ENCODE peak calls at places on chromosomes 11 and 22, in nine cellular contexts. X is Karpas-422, H is neuronal stem cell, O is IMR-90, S is GM12878, U is fibroblast of lung, W is endothelial cell of umbilical vein, K is H9, V is astrocyte. R is an unnamed sample.
A peak's percentile ranks its signal among the peaks of the same experiment; 100 is the strongest.

GRCh38 chr11:78079232-78080083 is at the start of gene NDUFC2:
- DNase-seq in X (peak; percentile 90), K (peak; percentile 70), V (peak; percentile 75), H (peak; percentile 64), W (peak; percentile 85), U (peak; percentile 85), S (peak; percentile 39), O (peak; percentile 85), R (peak; percentile 93)

GRCh38 chr11:107824668-107825369 is 33.8 kb downstream of the SLC35F2 start:
- DNase-seq in S (no peak), O (peak; percentile 38), W (no peak), H (no peak), V (peak; percentile 61), X (peak; percentile 86), U (peak; percentile 73), K (no peak), R (no peak)

GRCh38 chr22:23841292-23841691 is 2.5 kb upstream of the DERL3 start:
- DNase-seq in K (no peak), X (no peak), O (no peak), S (no peak), H (no peak), W (no peak), U (no peak), V (no peak), R (peak; percentile 65)

GRCh38 chr11:119361961-119362725 is 15.6 kb upstream of the MFRP start:
- DNase-seq in O (no peak), S (no peak), V (no peak), W (no peak), H (no peak), U (no peak), K (no peak), X (no peak), R (peak; percentile 5)

GRCh38 chr22:40203568-40203967 is 25.8 kb downstream of the TNRC6B start:
- DNase-seq in W (no peak), X (peak; percentile 68), V (no peak), S (no peak), O (peak; percentile 38), K (no peak), H (no peak), U (no peak), R (no peak)

GRCh38 chr11:27201454-27202302 is 161.1 kb downstream of the BBOX1 start:
- DNase-seq in S (no peak), V (peak; percentile 85), O (peak; percentile 48), H (no peak), U (peak; percentile 88), X (no peak), W (no peak), K (no peak), R (peak; percentile 93)

GRCh38 chr22:45621836-45622600 is 49.6 kb upstream of the ATXN10 start:
- DNase-seq in O (no peak), H (no peak), U (no peak), V (no peak), X (no peak), K (no peak), W (no peak), S (no peak), R (no peak)

GRCh38 chr11:82682003-82682751 is 51.5 kb downstream of the FAM181B start:
- DNase-seq in S (peak; percentile 9), O (peak; percentile 75), X (peak; percentile 95), U (peak; percentile 63), K (peak; percentile 45), W (peak; percentile 61), V (peak; percentile 54), H (peak; percentile 40), R (no peak)

GRCh38 chr11:79971255-79971654 is 530.4 kb upstream of the TENM4 start:
- DNase-seq in H (no peak), X (no peak), S (no peak), O (no peak), V (no peak), U (no peak), W (no peak), K (no peak), R (no peak)

GRCh38 chr22:17109976-17110375 is 11.2 kb downstream of the TMEM121B start:
- DNase-seq in V (no peak), K (no peak), X (no peak), H (no peak), S (no peak), W (no peak), U (no peak), O (no peak), R (no peak)

GRCh38 chr22:17109113-17109865 is 11.9 kb downstream of the TMEM121B start:
- DNase-seq in K (no peak), W (no peak), U (no peak), S (no peak), X (no peak), O (no peak), H (no peak), V (no peak), R (no peak)

GRCh38 chr22:17112491-17113042 is 8.6 kb downstream of the TMEM121B start:
- DNase-seq in H (no peak), V (no peak), O (no peak), W (no peak), X (no peak), S (no peak), K (no peak), U (no peak), R (no peak)

GRCh38 chr22:17108256-17109112 is 12.7 kb downstream of the TMEM121B start:
- DNase-seq in X (no peak), O (no peak), W (no peak), K (no peak), S (no peak), U (no peak), H (no peak), V (no peak), R (peak; percentile 75)

GRCh38 chr22:17110791-17111550 is 10.2 kb downstream of the TMEM121B start:
- DNase-seq in U (no peak), O (no peak), W (no peak), X (no peak), V (no peak), K (no peak), H (no peak), S (no peak), R (no peak)
- H3K9ac ChIP-seq in U (no peak overlapping the region), O (no peak overlapping the region), W (no peak overlapping the region), X (no peak overlapping the region), V (no peak overlapping the region), K (no peak overlapping the region), H (no peak overlapping the region), S (no peak overlapping the region), R (no peak overlapping the region)

DNA sequence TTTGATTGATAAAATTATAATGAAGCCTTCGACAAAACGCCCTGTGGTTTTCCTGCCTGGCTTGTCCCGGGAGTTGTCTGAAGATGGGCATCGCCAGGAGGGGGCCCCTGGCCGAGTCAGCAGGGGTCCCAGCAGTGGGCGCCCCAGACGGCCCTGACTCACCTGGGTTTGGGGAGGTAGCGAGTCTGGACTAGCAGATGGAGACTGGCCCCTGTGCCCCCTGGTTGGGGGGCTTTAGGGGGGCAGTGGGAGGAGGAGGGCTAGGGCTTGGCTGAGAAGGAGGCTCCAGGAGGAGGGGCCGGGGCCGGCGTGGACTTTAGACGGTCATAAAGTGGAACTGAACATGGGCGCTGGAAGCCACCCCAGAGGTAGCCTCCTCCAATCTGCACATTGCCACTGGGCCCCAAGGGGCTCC is 410 bp upstream of the LIF start:
- DNase-seq in V (no peak), W (no peak), H (no peak), O (no peak), U (no peak), X (no peak), K (no peak), S (no peak), R (no peak)
- H3K27ac ChIP-seq in V (peak overlapping the region; percentile 92), W (no peak overlapping the region), H (no peak overlapping the region), O (peak overlapping the region; percentile 100), U (peak overlapping the region; percentile 95), X (no peak overlapping the region), K (no peak overlapping the region), S (no peak overlapping the region), R (no peak overlapping the region)

GRCh38 chr11:117180020-117180419 is 1.5 kb downstream of the SIDT2 start:
- DNase-seq in X (peak; percentile 34), U (peak; percentile 24), W (no peak), H (no peak), K (peak; percentile 24), S (no peak), V (no peak), O (no peak), R (no peak)

GRCh38 chr11:117180661-117181585 is 2.4 kb downstream of the SIDT2 start:
- DNase-seq in H (peak; percentile 51), W (peak; percentile 65), V (peak; percentile 49), O (peak; percentile 70), K (peak; percentile 95), S (peak; percentile 46), X (peak; percentile 86), U (peak; percentile 60), R (peak; percentile 59)

GRCh38 chr11:117181586-117182550 is 3.3 kb downstream of the SIDT2 start:
- DNase-seq in W (no peak), S (no peak), K (peak; percentile 23), O (no peak), X (no peak), V (no peak), U (no peak), H (no peak), R (peak; percentile 82)

GRCh38 chr11:117183724-117184349 is 5.3 kb downstream of the SIDT2 start:
- DNase-seq in U (no peak), V (no peak), O (no peak), X (no peak), K (no peak), W (no peak), S (no peak), H (no peak), R (peak; percentile 26)

DNA sequence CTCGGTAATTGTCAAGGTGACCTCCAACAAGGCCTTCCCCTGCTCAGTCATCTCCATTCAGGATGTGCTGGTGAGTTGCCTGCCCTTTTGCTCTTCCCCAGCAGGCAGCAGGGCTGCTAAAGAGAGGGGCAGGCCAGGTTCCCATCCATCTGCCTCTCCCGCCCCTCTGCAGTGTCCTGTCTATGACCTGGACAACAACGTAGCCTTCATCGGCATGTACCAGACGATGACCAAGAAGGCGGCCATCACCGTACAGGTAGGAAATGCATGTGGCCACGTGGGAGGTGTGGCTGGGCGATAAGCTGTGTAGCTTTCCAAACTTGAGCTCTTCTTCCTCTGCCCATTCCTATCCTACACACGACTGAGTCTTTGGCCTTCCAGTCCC is 4.0 kb downstream of the SIDT2 start:
- DNase-seq in H (no peak), K (no peak), U (no peak), W (no peak), X (no peak), O (no peak), V (no peak), S (no peak), R (peak; percentile 43)
- H3K9ac ChIP-seq in H (no peak overlapping the region), K (no peak overlapping the region), U (no peak overlapping the region), W (no peak overlapping the region), X (no peak overlapping the region), O (no peak overlapping the region), V (no peak overlapping the region), S (no peak overlapping the region), R (no peak overlapping the region)

DNA sequence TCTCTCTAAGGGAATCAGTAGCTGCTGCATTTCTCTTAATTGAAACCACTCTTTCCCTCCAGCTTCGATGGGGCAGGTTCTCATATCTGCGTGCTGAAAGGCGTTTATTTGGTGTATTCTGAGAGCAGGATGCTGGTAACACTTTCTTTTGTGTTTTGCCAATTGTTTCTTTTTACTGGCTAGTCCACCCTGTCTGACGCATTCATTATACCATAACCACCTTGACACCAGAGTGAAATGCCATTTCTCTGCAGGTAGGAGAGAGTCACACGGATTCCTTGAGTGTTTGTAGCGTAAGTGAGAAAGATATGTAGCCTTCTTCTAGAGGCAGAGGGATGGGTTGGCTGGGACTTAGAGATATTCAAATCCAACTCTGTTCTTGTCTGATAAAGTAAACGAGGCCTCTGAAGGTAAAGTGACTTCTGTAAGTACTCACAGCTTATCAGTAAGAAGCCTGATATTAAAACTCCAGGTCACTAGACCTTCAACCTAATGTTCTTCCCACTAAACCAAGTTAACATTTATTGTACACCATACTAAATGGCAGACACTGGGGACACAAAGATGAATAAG is 21.4 kb downstream of the CD44 start:
- DNase-seq in O (no peak), V (no peak), H (no peak), W (no peak), U (no peak), S (no peak), X (no peak), K (no peak), R (no peak)
- H3K27ac ChIP-seq in O (peak overlapping the region; percentile 34), V (no peak overlapping the region), H (no peak overlapping the region), W (no peak overlapping the region), U (no peak overlapping the region), S (no peak overlapping the region), X (no peak overlapping the region), K (no peak overlapping the region), R (no peak overlapping the region)